ENCODE peak calls at places on chromosomes 11 and 22, in eight cellular contexts. G, X, F, T, Y, P, S and I are unnamed samples.

GRCh38 chr11:17350455-17351170 is 987 bp upstream of the NCR3LG1 start:
- DNase-seq in G (no peak), X (no peak), F (no peak), T (no peak), Y (no peak), P (no peak), S (no peak), I (no peak)

GRCh38 chr11:44506375-44507016 is 59.0 kb upstream of the CD82 start:
- DNase-seq in G (no peak), X (peak; percentile 44), F (no peak), T (no peak), Y (no peak), P (no peak), S (no peak), I (no peak)

GRCh38 chr11:69449320-69450063 is 32.0 kb upstream of the LINC01488 start:
- DNase-seq in G (no peak), X (no peak), F (no peak), T (peak; percentile 47), Y (peak; percentile 71), P (no peak), S (peak; percentile 39), I (no peak)

GRCh38 chr11:119975561-119976152 is 162.3 kb downstream of the TRIM29 start:
- DNase-seq in G (no peak), X (no peak), F (no peak), T (no peak), Y (no peak), P (no peak), S (no peak), I (no peak)

GRCh38 chr11:102205805-102206204 is 95.6 kb downstream of the YAP1 start:
- DNase-seq in G (no peak), X (no peak), F (no peak), T (no peak), Y (no peak), P (no peak), S (no peak), I (no peak)

GRCh38 chr11:116145187-116145865 is 627.5 kb downstream of the BUD13 start:
- DNase-seq in G (no peak), X (no peak), F (no peak), T (no peak), Y (no peak), P (no peak), S (no peak), I (no peak)

GRCh38 chr22:30251661-30252226 is 5.2 kb upstream of the LIF start:
- DNase-seq in G (no peak), X (no peak), F (no peak), T (peak; percentile 82), Y (no peak), P (no peak), S (no peak), I (no peak)

GRCh38 chr11:107043242-107043991 is 25.1 kb upstream of the GUCY1A2 start:
- DNase-seq in G (no peak), X (no peak), F (no peak), T (peak; percentile 82), Y (no peak), P (no peak), S (no peak), I (no peak)

GRCh38 chr11:82826526-82826925 is 73.7 kb downstream of the PRCP start:
- DNase-seq in G (no peak), X (no peak), F (no peak), T (no peak), Y (no peak), P (no peak), S (no peak), I (no peak)

GRCh38 chr11:61735391-61735790 is 17.0 kb upstream of the MYRF start:
- DNase-seq in G (no peak), X (no peak), F (no peak), T (no peak), Y (no peak), P (no peak), S (no peak), I (no peak)

GRCh38 chr11:120482149-120482548 is 29.4 kb upstream of the GRIK4 start:
- DNase-seq in G (no peak), X (peak; percentile 41), F (no peak), T (peak; percentile 39), Y (no peak), P (no peak), S (no peak), I (no peak)

GRCh38 chr11:132022718-132023117 is 652.3 kb downstream of the NTM start:
- DNase-seq in G (no peak), X (no peak), F (no peak), T (peak; percentile 81), Y (no peak), P (no peak), S (no peak), I (no peak)

GRCh38 chr22:43476341-43476740 is 64.5 kb downstream of the MPPED1 start:
- DNase-seq in G (no peak), X (no peak), F (no peak), T (no peak), Y (peak; percentile 58), P (no peak), S (no peak), I (no peak)

GRCh38 chr22:31995046-31995445 is 48.0 kb upstream of the SLC5A1 start:
- DNase-seq in G (no peak), X (no peak), F (no peak), T (no peak), Y (no peak), P (no peak), S (no peak), I (no peak)

GRCh38 chr22:43152355-43153071 is 1.2 kb downstream of the TSPO start:
- DNase-seq in G (peak; percentile 88), X (no peak), F (no peak), T (peak; percentile 22), Y (peak; percentile 76), P (peak; percentile 80), S (peak; percentile 60), I (peak; percentile 31)

GRCh38 chr22:24450600-24450999 is 23.2 kb downstream of the ADORA2A start:
- DNase-seq in G (no peak), X (no peak), F (no peak), T (no peak), Y (no peak), P (no peak), S (no peak), I (no peak)

GRCh38 chr11:26704249-26704648 is 17.6 kb downstream of the SLC5A12 start:
- DNase-seq in G (peak; percentile 27), X (no peak), F (no peak), T (no peak), Y (no peak), P (no peak), S (no peak), I (no peak)

GRCh38 chr22:27930246-27931060 is 11.4 kb upstream of the PITPNB start:
- DNase-seq in G (no peak), X (no peak), F (no peak), T (peak; percentile 35), Y (no peak), P (no peak), S (no peak), I (no peak)

GRCh38 chr11:104370478-104370877 is 206.5 kb upstream of the PDGFD start:
- DNase-seq in G (no peak), X (no peak), F (no peak), T (no peak), Y (no peak), P (no peak), S (no peak), I (no peak)

GRCh38 chr22:37804886-37805857 is 2.6 kb upstream of the GCAT start:
- DNase-seq in G (peak; percentile 94), X (peak; percentile 67), F (peak; percentile 95), T (peak; percentile 70), Y (peak; percentile 91), P (peak; percentile 85), S (peak; percentile 89), I (no peak)
- TF ChIP-seq POLR2A in G (peak; percentile 98), X (peak; percentile 94), F (peak; percentile 68), T (peak; percentile 90), Y (peak; percentile 93), P (peak; percentile 78), S (peak; percentile 87), I (no peak)

GRCh38 chr11:66172146-66172545 is 96.3 kb upstream of the RAB1B start:
- DNase-seq in G (no peak), X (peak; percentile 35), F (no peak), T (peak; percentile 86), Y (no peak), P (no peak), S (no peak), I (no peak)

DNA sequence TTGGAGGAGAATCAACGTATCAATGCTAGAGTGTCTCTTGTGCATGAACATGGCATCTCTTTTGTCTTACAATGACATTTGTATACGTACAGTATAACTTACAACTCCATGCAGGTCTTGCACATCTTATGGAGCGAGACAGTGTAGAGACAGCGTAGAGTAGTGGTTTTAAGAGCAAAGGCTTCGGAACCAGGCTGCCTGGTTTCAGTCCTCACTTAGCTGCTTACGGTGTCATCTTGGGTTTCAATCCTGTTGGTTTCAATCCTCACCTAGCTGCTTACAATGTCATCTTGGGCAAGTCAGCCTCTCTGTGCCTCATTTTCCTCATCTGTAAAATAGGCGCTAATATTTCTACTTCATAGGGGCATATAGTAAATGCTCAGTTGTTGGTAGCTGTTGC is 98.2 kb downstream of the PACS1 start:
- DNase-seq in G (no peak), X (no peak), F (no peak), T (no peak), Y (no peak), P (no peak), S (no peak), I (no peak)
- H3K4me3 ChIP-seq in G (no peak overlapping the region), X (no peak overlapping the region), F (no peak overlapping the region), T (no peak overlapping the region), Y (no peak overlapping the region), P (no peak overlapping the region), S (no peak overlapping the region), I (no peak overlapping the region)

DNA sequence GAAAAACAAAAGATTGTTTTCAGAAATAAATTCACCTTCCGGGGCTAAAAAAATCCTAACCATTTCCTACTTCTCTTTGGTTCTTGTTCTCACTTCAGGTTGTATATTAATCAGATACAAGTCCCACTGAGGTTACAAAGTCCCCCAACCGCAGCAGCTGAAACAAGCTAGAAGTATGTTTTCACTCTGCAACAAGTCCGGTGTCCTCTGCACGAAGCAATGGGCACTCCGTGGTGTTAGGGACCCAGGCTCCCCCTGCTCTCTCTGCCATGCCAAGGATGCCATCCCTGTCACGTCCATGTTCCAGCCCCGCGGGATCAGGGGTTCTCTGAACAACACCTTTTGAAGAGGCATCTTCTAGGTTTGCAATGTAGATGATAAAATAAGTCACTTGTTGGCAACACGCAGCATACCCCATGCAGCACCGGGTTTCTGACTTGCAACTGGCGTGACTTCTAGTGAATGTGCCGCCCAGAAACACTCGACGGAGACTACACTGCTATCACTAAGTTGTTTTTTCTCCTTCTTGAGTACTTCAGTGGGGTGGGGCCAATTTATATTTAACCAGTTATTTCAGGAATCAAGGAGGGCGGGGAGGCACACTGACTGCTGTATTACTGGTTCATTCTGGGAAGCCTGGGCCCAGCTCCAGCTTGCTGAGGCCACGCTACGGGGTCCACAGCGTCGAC is 25.4 kb upstream of the GSTP1 start:
- DNase-seq in G (peak; percentile 71), X (no peak), F (no peak), T (no peak), Y (peak; percentile 46), P (no peak), S (no peak), I (no peak)
- H3K27me3 ChIP-seq in G (no peaks in the 10 kb centered on the region), X (peaks cover 4% of the 10 kb centered on the region), F (peaks cover 13% of the 10 kb centered on the region), T (peaks cover 4% of the 10 kb centered on the region), Y (no peaks in the 10 kb centered on the region), P (no peaks in the 10 kb centered on the region), S (no peaks in the 10 kb centered on the region), I (no peaks in the 10 kb centered on the region)

DNA sequence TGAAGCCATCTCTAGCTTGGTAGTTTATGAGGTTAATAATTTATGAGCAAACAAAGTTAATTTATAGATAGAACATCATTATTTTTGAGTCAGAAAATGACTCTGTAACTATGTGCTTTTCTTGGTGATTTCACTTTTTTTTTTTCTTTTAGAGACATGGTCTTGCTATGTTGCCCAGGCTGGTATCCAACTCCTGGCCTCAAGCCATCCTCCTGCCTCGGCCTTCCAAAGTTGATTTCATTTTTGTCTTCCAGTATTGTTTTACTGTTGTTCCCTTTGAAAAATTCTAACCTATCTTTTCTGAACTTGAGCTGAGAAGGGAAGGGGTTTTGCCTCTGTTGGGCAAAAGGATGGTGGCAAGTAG is 706 bp upstream of the CXCR5 start:
- DNase-seq in G (no peak), X (no peak), F (no peak), T (no peak), Y (no peak), P (no peak), S (no peak), I (no peak)
- TF ChIP-seq POLR2A in G (no peak), X (no peak), F (no peak), T (no peak), Y (no peak), P (no peak), S (no peak), I (no peak)